ENCODE peak calls at places on chromosomes 7 and 10, in nine cellular contexts. One of them, this sample, is unnamed.

GRCh38 chr7:116097365-116098009 is 66.9 kb upstream of the TFEC start:
- DNase-seq in Panc1: peak
- DNase-seq in HepG2: peak
- DNase-seq in K562: peak
- DNase-seq in SK-N-SH: no peak
- DNase-seq in GM23338: no peak
- DNase-seq in A549: peak
- DNase-seq in HCT116: peak
- DNase-seq in GM12878: no peak
- DNase-seq in this sample: peak

GRCh38 chr10:123165445-123166072 is 11.4 kb downstream of the BUB3 start:
- DNase-seq in SK-N-SH: peak
- DNase-seq in A549: no peak
- DNase-seq in K562: no peak
- DNase-seq in GM12878: no peak
- DNase-seq in HepG2: no peak
- DNase-seq in GM23338: no peak
- DNase-seq in Panc1: no peak
- DNase-seq in HCT116: no peak
- DNase-seq in this sample: no peak

GRCh38 chr7:4077980-4078379 is 604.1 kb upstream of the FOXK1 start:
- DNase-seq in GM12878: no peak
- DNase-seq in SK-N-SH: no peak
- DNase-seq in HepG2: no peak
- DNase-seq in Panc1: no peak
- DNase-seq in K562: no peak
- DNase-seq in A549: no peak
- DNase-seq in HCT116: no peak
- DNase-seq in GM23338: no peak
- DNase-seq in this sample: no peak

GRCh38 chr10:94358480-94358879 is 4.3 kb downstream of the NOC3L start:
- DNase-seq in GM23338: no peak
- DNase-seq in GM12878: no peak
- DNase-seq in Panc1: no peak
- DNase-seq in SK-N-SH: no peak
- DNase-seq in A549: no peak
- DNase-seq in K562: no peak
- DNase-seq in HCT116: peak
- DNase-seq in HepG2: peak
- DNase-seq in this sample: no peak

GRCh38 chr7:41255113-41255512 is 447.8 kb downstream of the INHBA start:
- DNase-seq in HepG2: no peak
- DNase-seq in A549: no peak
- DNase-seq in Panc1: no peak
- DNase-seq in HCT116: no peak
- DNase-seq in GM12878: no peak
- DNase-seq in K562: no peak
- DNase-seq in SK-N-SH: no peak
- DNase-seq in GM23338: no peak
- DNase-seq in this sample: no peak

GRCh38 chr10:101110856-101111523 is 20.1 kb upstream of the TLX1 start:
- DNase-seq in GM23338: no peak
- DNase-seq in A549: no peak
- DNase-seq in K562: no peak
- DNase-seq in SK-N-SH: no peak
- DNase-seq in HCT116: no peak
- DNase-seq in HepG2: no peak
- DNase-seq in GM12878: no peak
- DNase-seq in Panc1: no peak
- DNase-seq in this sample: no peak

GRCh38 chr7:147833549-147833948 is 757.0 kb upstream of the C7orf33 start:
- DNase-seq in A549: no peak
- DNase-seq in GM23338: peak
- DNase-seq in SK-N-SH: no peak
- DNase-seq in HepG2: no peak
- DNase-seq in K562: no peak
- DNase-seq in Panc1: no peak
- DNase-seq in GM12878: no peak
- DNase-seq in HCT116: no peak
- DNase-seq in this sample: no peak

GRCh38 chr10:18777258-18777657 is 118.0 kb downstream of the ARL5B start:
- DNase-seq in K562: no peak
- DNase-seq in HepG2: no peak
- DNase-seq in SK-N-SH: no peak
- DNase-seq in A549: no peak
- DNase-seq in GM23338: no peak
- DNase-seq in Panc1: no peak
- DNase-seq in HCT116: no peak
- DNase-seq in GM12878: no peak
- DNase-seq in this sample: no peak

GRCh38 chr7:4010923-4011656 is 671.0 kb upstream of the FOXK1 start:
- DNase-seq in GM23338: no peak
- DNase-seq in GM12878: no peak
- DNase-seq in K562: no peak
- DNase-seq in SK-N-SH: no peak
- DNase-seq in Panc1: no peak
- DNase-seq in HepG2: no peak
- DNase-seq in A549: no peak
- DNase-seq in HCT116: no peak
- DNase-seq in this sample: no peak

GRCh38 chr10:14126697-14127440 is 203.9 kb downstream of the FRMD4A start:
- DNase-seq in A549: no peak
- DNase-seq in SK-N-SH: no peak
- DNase-seq in HepG2: no peak
- DNase-seq in GM12878: no peak
- DNase-seq in HCT116: no peak
- DNase-seq in K562: no peak
- DNase-seq in Panc1: no peak
- DNase-seq in GM23338: no peak
- DNase-seq in this sample: no peak

GRCh38 chr10:3036605-3037004 is 30.7 kb upstream of the PFKP start:
- DNase-seq in Panc1: no peak
- DNase-seq in HCT116: no peak
- DNase-seq in GM12878: no peak
- DNase-seq in GM23338: no peak
- DNase-seq in A549: no peak
- DNase-seq in K562: no peak
- DNase-seq in HepG2: no peak
- DNase-seq in SK-N-SH: no peak
- DNase-seq in this sample: no peak

GRCh38 chr10:3036155-3036554 is 31.2 kb upstream of the PFKP start:
- DNase-seq in HepG2: no peak
- DNase-seq in A549: no peak
- DNase-seq in HCT116: no peak
- DNase-seq in SK-N-SH: no peak
- DNase-seq in K562: no peak
- DNase-seq in GM23338: no peak
- DNase-seq in GM12878: peak
- DNase-seq in Panc1: no peak
- DNase-seq in this sample: no peak

GRCh38 chr10:3037182-3037581 is 30.2 kb upstream of the PFKP start:
- DNase-seq in SK-N-SH: no peak
- DNase-seq in K562: no peak
- DNase-seq in Panc1: no peak
- DNase-seq in GM23338: no peak
- DNase-seq in GM12878: no peak
- DNase-seq in HepG2: no peak
- DNase-seq in HCT116: no peak
- DNase-seq in A549: no peak
- DNase-seq in this sample: no peak

GRCh38 chr10:3033925-3034324 is 33.4 kb upstream of the PFKP start:
- DNase-seq in Panc1: no peak
- DNase-seq in K562: no peak
- DNase-seq in HCT116: no peak
- DNase-seq in GM12878: no peak
- DNase-seq in HepG2: no peak
- DNase-seq in SK-N-SH: no peak
- DNase-seq in A549: no peak
- DNase-seq in GM23338: no peak
- DNase-seq in this sample: no peak

DNA sequence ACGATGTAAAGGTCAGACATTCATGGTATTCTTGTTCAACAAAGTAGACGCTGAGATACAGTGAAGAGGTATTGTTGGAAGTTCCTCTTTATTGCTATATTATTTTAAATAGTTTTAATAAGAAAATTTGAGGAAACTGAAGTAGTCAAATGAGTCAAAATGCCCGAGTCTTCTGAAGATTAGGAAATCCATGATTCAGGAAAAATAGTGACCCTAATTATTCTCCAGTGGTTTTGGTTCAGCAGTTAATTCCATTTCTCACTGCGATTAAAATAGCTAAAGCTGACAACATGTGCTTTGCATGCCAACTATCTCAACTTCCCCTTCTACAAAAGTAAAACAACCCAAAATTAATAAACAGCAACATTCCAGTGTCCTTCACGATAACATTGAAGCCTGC is 32.7 kb upstream of the PFKP start:
- DNase-seq in HepG2: no peak
- DNase-seq in GM23338: no peak
- DNase-seq in HCT116: no peak
- DNase-seq in GM12878: no peak
- DNase-seq in K562: no peak
- DNase-seq in A549: no peak
- DNase-seq in Panc1: no peak
- DNase-seq in SK-N-SH: no peak
- DNase-seq in this sample: no peak
- H3K27ac ChIP-seq in HepG2: no peak
- H3K27ac ChIP-seq in GM23338: no peak
- H3K27ac ChIP-seq in HCT116: no peak
- H3K27ac ChIP-seq in GM12878: no peak
- H3K27ac ChIP-seq in K562: no peak
- H3K27ac ChIP-seq in A549: no peak
- H3K27ac ChIP-seq in Panc1: no peak
- H3K27ac ChIP-seq in SK-N-SH: no peak
- H3K27ac ChIP-seq in this sample: no peak

DNA sequence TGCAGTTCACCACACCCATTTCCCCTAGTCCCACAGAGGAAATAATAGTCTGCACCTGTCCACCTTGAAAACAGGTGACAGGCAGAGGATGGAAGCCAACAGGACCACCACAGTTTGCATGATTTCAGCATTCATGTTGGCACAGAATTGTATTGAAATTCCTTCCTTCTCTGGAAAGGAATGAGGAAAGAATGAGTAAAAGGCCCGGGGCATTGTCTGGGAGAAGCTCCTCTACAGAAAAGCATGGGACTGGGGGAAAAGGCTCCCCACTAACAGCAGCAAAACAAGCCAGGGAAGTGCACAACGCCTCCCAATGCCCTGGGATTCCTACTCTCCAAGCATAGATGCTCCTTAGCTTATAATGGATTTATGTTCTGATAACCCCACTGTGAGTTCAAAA is 28.5 kb upstream of the TOMM7 start:
- DNase-seq in K562: no peak
- DNase-seq in Panc1: no peak
- DNase-seq in HCT116: no peak
- DNase-seq in HepG2: no peak
- DNase-seq in GM12878: no peak
- DNase-seq in SK-N-SH: no peak
- DNase-seq in A549: no peak
- DNase-seq in GM23338: no peak
- DNase-seq in this sample: no peak
- TF ChIP-seq REST in K562: no peak
- TF ChIP-seq REST in Panc1: no peak
- TF ChIP-seq REST in HCT116: no peak
- TF ChIP-seq REST in HepG2: no peak
- TF ChIP-seq REST in GM12878: no peak
- TF ChIP-seq REST in SK-N-SH: no peak
- TF ChIP-seq REST in A549: no peak
- TF ChIP-seq REST in GM23338: no peak
- TF ChIP-seq REST in this sample: no peak

GRCh38 chr10:17353568-17353967 is 100.8 kb downstream of the ST8SIA6 start:
- DNase-seq in Panc1: no peak
- DNase-seq in GM23338: no peak
- DNase-seq in K562: no peak
- DNase-seq in GM12878: no peak
- DNase-seq in A549: no peak
- DNase-seq in HepG2: no peak
- DNase-seq in SK-N-SH: no peak
- DNase-seq in HCT116: peak
- DNase-seq in this sample: no peak

GRCh38 chr10:17351506-17351905 is 102.9 kb downstream of the ST8SIA6 start:
- DNase-seq in A549: no peak
- DNase-seq in HCT116: no peak
- DNase-seq in K562: no peak
- DNase-seq in GM23338: no peak
- DNase-seq in HepG2: no peak
- DNase-seq in Panc1: no peak
- DNase-seq in SK-N-SH: no peak
- DNase-seq in GM12878: no peak
- DNase-seq in this sample: no peak

GRCh38 chr10:17354781-17355180 is 99.6 kb downstream of the ST8SIA6 start:
- DNase-seq in HepG2: no peak
- DNase-seq in K562: no peak
- DNase-seq in SK-N-SH: no peak
- DNase-seq in A549: no peak
- DNase-seq in GM23338: no peak
- DNase-seq in Panc1: no peak
- DNase-seq in GM12878: no peak
- DNase-seq in HCT116: no peak
- DNase-seq in this sample: no peak

GRCh38 chr10:17349717-17350116 is 104.7 kb downstream of the ST8SIA6 start:
- DNase-seq in K562: no peak
- DNase-seq in GM12878: no peak
- DNase-seq in Panc1: no peak
- DNase-seq in HepG2: no peak
- DNase-seq in SK-N-SH: no peak
- DNase-seq in A549: no peak
- DNase-seq in HCT116: peak
- DNase-seq in GM23338: no peak
- DNase-seq in this sample: no peak

GRCh38 chr10:17352583-17352982 is 101.8 kb downstream of the ST8SIA6 start:
- DNase-seq in GM12878: no peak
- DNase-seq in A549: no peak
- DNase-seq in SK-N-SH: no peak
- DNase-seq in GM23338: no peak
- DNase-seq in HCT116: no peak
- DNase-seq in Panc1: no peak
- DNase-seq in HepG2: no peak
- DNase-seq in K562: no peak
- DNase-seq in this sample: no peak
- TF ChIP-seq CTCF in GM12878: no peak
- TF ChIP-seq CTCF in A549: no peak
- TF ChIP-seq CTCF in SK-N-SH: no peak
- TF ChIP-seq CTCF in GM23338: no peak
- TF ChIP-seq CTCF in HCT116: no peak
- TF ChIP-seq CTCF in Panc1: no peak
- TF ChIP-seq CTCF in HepG2: no peak
- TF ChIP-seq CTCF in K562: no peak
- TF ChIP-seq CTCF in this sample: no peak

DNA sequence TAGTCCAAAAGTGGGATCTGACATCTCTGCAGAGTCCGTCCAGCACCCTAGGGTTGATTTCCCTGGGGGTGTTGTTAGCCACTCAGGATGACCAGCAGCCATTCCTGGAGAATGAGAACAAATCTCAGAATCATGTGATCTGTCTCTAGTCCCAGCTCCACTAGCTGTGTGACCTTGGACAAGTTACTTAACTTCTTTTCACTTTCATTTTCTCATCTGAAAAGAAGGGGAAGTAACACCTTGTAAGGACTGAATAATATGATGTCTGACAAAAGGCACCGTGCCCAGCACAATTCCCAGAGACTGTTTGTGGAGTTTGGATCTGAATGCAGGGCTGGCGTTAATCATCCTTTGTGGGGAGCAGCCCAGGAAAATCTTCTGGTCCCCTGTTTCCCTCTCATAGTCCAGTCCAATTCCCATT is 44.2 kb downstream of the MTURN start:
- DNase-seq in Panc1: no peak
- DNase-seq in A549: no peak
- DNase-seq in GM23338: no peak
- DNase-seq in HCT116: no peak
- DNase-seq in HepG2: no peak
- DNase-seq in K562: no peak
- DNase-seq in GM12878: peak
- DNase-seq in SK-N-SH: no peak
- DNase-seq in this sample: no peak
- H3K27ac ChIP-seq in Panc1: no peak
- H3K27ac ChIP-seq in A549: no peak
- H3K27ac ChIP-seq in GM23338: no peak
- H3K27ac ChIP-seq in HCT116: no peak
- H3K27ac ChIP-seq in HepG2: no peak
- H3K27ac ChIP-seq in K562: no peak
- H3K27ac ChIP-seq in GM12878: peak
- H3K27ac ChIP-seq in SK-N-SH: no peak
- H3K27ac ChIP-seq in this sample: no peak

This sample was measured in HL-60.